ENCODE peak calls at places on chromosome 15, in five cellular contexts. One of them, this sample, is unnamed. For H3K27me3 and H3K4me1, the result is how much of the 10 kb centered on the place peaks cover.

GRCh38 chr15:56805466-56806146 is 72.3 kb upstream of the ZNF280D start:
- DNase-seq in spleen: no peak
- DNase-seq in CD4-positive, alpha-beta memory T cell: no peak
- DNase-seq in GM23248: peak
- DNase-seq in upper lobe of left lung: no peak
- DNase-seq in this sample: no peak

GRCh38 chr15:61764141-61764540 is 296.1 kb downstream of the VPS13C start:
- DNase-seq in CD4-positive, alpha-beta memory T cell: no peak
- DNase-seq in upper lobe of left lung: no peak
- DNase-seq in GM23248: no peak
- DNase-seq in spleen: no peak
- DNase-seq in this sample: no peak

GRCh38 chr15:55742498-55742926 is 440 bp downstream of the PRTG start:
- DNase-seq in CD4-positive, alpha-beta memory T cell: no peak
- DNase-seq in upper lobe of left lung: peak
- DNase-seq in GM23248: peak
- DNase-seq in spleen: no peak
- DNase-seq in this sample: no peak

GRCh38 chr15:70299931-70300858 is 202.5 kb upstream of the TLE3 start:
- DNase-seq in GM23248: no peak
- DNase-seq in upper lobe of left lung: peak
- DNase-seq in spleen: peak
- DNase-seq in CD4-positive, alpha-beta memory T cell: peak
- DNase-seq in this sample: no peak

GRCh38 chr15:62569460-62570404 is 404.6 kb upstream of the C2CD4B start:
- DNase-seq in CD4-positive, alpha-beta memory T cell: no peak
- DNase-seq in spleen: no peak
- DNase-seq in GM23248: peak
- DNase-seq in upper lobe of left lung: peak
- DNase-seq in this sample: no peak

GRCh38 chr15:95325763-95326688 is 1004.5 kb upstream of the NR2F2 start:
- DNase-seq in GM23248: no peak
- DNase-seq in upper lobe of left lung: no peak
- DNase-seq in CD4-positive, alpha-beta memory T cell: no peak
- DNase-seq in spleen: no peak
- DNase-seq in this sample: no peak

GRCh38 chr15:43134157-43134637 is 811 bp downstream of the TMEM62 start:
- DNase-seq in spleen: no peak
- DNase-seq in GM23248: peak
- DNase-seq in upper lobe of left lung: no peak
- DNase-seq in CD4-positive, alpha-beta memory T cell: no peak
- DNase-seq in this sample: no peak

GRCh38 chr15:71545223-71545760 is 265.1 kb upstream of the NR2E3 start:
- DNase-seq in GM23248: no peak
- DNase-seq in upper lobe of left lung: no peak
- DNase-seq in spleen: no peak
- DNase-seq in CD4-positive, alpha-beta memory T cell: no peak
- DNase-seq in this sample: no peak

GRCh38 chr15:99502182-99502581 is 63.6 kb upstream of the MEF2A start:
- DNase-seq in CD4-positive, alpha-beta memory T cell: no peak
- DNase-seq in GM23248: no peak
- DNase-seq in upper lobe of left lung: no peak
- DNase-seq in spleen: no peak
- DNase-seq in this sample: no peak

GRCh38 chr15:78308422-78309021 is 9.1 kb upstream of the SKIC8 start:
- DNase-seq in CD4-positive, alpha-beta memory T cell: peak
- DNase-seq in spleen: peak
- DNase-seq in upper lobe of left lung: peak
- DNase-seq in GM23248: peak
- DNase-seq in this sample: no peak

GRCh38 chr15:25846377-25846776 is 16.8 kb downstream of the ATP10A start:
- DNase-seq in GM23248: peak
- DNase-seq in CD4-positive, alpha-beta memory T cell: peak
- DNase-seq in upper lobe of left lung: no peak
- DNase-seq in spleen: no peak
- DNase-seq in this sample: no peak

GRCh38 chr15:100220058-100220728 is 121.6 kb downstream of the ADAMTS17 start:
- DNase-seq in CD4-positive, alpha-beta memory T cell: no peak
- DNase-seq in upper lobe of left lung: no peak
- DNase-seq in GM23248: no peak
- DNase-seq in spleen: peak
- DNase-seq in this sample: no peak

GRCh38 chr15:97235285-97235985 is 725.1 kb upstream of the ARRDC4 start:
- DNase-seq in GM23248: peak
- DNase-seq in spleen: no peak
- DNase-seq in upper lobe of left lung: peak
- DNase-seq in CD4-positive, alpha-beta memory T cell: peak
- DNase-seq in this sample: no peak

GRCh38 chr15:100002787-100003536 is 269.7 kb upstream of the LYSMD4 start:
- DNase-seq in CD4-positive, alpha-beta memory T cell: no peak
- DNase-seq in spleen: peak
- DNase-seq in GM23248: no peak
- DNase-seq in upper lobe of left lung: no peak
- DNase-seq in this sample: no peak

GRCh38 chr15:89430530-89431341 is 65.6 kb downstream of the RHCG start:
- DNase-seq in spleen: peak
- DNase-seq in CD4-positive, alpha-beta memory T cell: peak
- DNase-seq in upper lobe of left lung: peak
- DNase-seq in GM23248: peak
- DNase-seq in this sample: no peak
- H3K27me3 ChIP-seq in spleen: half or more
- H3K27me3 ChIP-seq in CD4-positive, alpha-beta memory T cell: under half
- H3K27me3 ChIP-seq in upper lobe of left lung: under half
- H3K27me3 ChIP-seq in GM23248: under half
- H3K27me3 ChIP-seq in this sample: under half

GRCh38 chr15:32922541-32922940 is 204.7 kb downstream of the GREM1 start:
- DNase-seq in spleen: no peak
- DNase-seq in upper lobe of left lung: no peak
- DNase-seq in GM23248: no peak
- DNase-seq in CD4-positive, alpha-beta memory T cell: no peak
- DNase-seq in this sample: no peak
- H3K4me1 ChIP-seq in spleen: under half
- H3K4me1 ChIP-seq in upper lobe of left lung: under half
- H3K4me1 ChIP-seq in GM23248: under half
- H3K4me1 ChIP-seq in CD4-positive, alpha-beta memory T cell: under half
- H3K4me1 ChIP-seq in this sample: under half

DNA sequence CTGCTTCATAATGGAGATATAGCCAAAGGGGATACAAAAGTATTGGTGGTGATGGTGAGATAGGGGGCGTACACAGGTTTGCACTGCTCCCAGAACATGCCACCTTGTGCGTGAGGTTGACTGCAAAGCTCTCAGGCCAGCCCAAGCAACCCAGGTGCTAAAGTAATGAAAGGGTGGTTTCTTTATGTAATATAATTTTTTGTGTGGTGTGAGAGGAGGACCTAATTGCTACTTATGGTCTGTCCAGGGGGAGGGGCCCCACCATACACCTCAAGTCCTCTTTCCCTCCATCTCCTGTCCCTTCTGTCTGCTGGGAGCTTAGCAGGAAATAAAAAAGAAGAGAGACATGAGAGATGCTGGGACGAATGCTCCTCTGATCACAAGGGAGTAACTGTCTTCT is 53.8 kb downstream of the STARD5 start:
- DNase-seq in upper lobe of left lung: no peak
- DNase-seq in CD4-positive, alpha-beta memory T cell: no peak
- DNase-seq in GM23248: no peak
- DNase-seq in spleen: no peak
- DNase-seq in this sample: no peak
- H3K27ac ChIP-seq in upper lobe of left lung: no peak
- H3K27ac ChIP-seq in CD4-positive, alpha-beta memory T cell: no peak
- H3K27ac ChIP-seq in GM23248: no peak
- H3K27ac ChIP-seq in spleen: no peak
- H3K27ac ChIP-seq in this sample: no peak

GRCh38 chr15:38608682-38609081 is 44.1 kb upstream of the RASGRP1 start:
- DNase-seq in upper lobe of left lung: no peak
- DNase-seq in CD4-positive, alpha-beta memory T cell: no peak
- DNase-seq in spleen: no peak
- DNase-seq in GM23248: no peak
- DNase-seq in this sample: no peak
- H3K27me3 ChIP-seq in upper lobe of left lung: under half
- H3K27me3 ChIP-seq in CD4-positive, alpha-beta memory T cell: under half
- H3K27me3 ChIP-seq in spleen: under half
- H3K27me3 ChIP-seq in GM23248: under half
- H3K27me3 ChIP-seq in this sample: under half

DNA sequence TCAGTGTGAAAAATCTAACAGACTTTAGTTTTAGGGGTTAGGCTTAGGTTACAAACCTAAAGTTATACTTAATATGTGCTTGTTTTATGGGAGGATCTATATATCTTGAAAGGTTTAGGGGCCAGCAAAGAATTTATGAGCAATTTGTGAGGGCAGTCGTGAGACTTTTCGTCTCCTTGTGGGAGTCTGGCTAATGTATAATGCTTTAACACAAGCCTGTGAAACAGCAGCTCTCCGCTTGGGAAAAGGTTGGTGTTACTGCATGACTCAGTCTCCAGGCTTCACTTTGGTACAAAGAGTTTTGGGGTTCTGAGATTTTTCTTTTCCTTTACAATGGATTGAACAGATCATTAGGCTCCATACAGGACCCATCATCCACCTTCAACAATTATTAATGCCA is 79.0 kb upstream of the MFGE8 start:
- DNase-seq in upper lobe of left lung: no peak
- DNase-seq in CD4-positive, alpha-beta memory T cell: no peak
- DNase-seq in GM23248: peak
- DNase-seq in spleen: no peak
- DNase-seq in this sample: no peak
- H3K4me1 ChIP-seq in upper lobe of left lung: under half
- H3K4me1 ChIP-seq in CD4-positive, alpha-beta memory T cell: under half
- H3K4me1 ChIP-seq in GM23248: under half
- H3K4me1 ChIP-seq in spleen: under half
- H3K4me1 ChIP-seq in this sample: under half

DNA sequence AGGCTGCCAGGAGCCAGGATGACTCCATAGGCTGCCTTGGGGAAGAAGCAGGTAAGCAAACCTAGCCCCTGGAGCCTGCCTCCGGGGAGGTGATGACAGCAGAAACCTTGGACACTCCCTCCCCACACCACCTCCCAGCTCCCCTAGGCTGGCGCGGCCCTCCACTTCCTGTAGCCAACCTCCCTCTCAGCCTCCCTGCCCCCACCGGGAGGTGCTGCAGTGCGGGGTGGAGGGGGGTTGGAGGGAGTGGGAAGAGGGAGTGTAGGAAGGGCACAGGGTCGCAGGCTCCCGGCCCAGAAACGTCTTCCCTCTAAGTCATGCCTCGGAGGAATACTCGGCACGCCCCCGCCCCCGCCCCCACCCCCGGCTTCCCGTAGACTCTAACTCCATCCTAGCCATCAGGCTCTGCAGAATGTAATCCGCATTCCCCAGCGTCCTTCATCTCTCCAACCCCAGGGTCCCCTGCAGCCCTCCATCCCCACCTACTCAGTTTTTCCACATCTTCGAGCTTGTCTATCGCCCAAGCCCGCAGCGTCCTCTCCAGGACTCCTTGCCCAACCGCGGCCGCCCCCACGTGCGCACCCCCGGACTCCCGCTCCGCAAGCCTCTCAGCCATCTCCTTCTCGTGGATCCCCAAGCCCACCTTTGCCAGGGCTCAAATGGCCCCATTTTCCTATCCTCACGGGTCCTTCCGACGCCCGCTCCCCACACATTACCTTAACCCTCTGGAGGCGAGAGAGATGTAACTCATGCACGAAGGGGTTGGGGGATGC is 539 bp downstream of the LPCAT4 start:
- DNase-seq in CD4-positive, alpha-beta memory T cell: peak
- DNase-seq in spleen: peak
- DNase-seq in GM23248: peak
- DNase-seq in upper lobe of left lung: peak
- DNase-seq in this sample: no peak
- H3K27ac ChIP-seq in CD4-positive, alpha-beta memory T cell: peak
- H3K27ac ChIP-seq in spleen: peak
- H3K27ac ChIP-seq in GM23248: no peak
- H3K27ac ChIP-seq in upper lobe of left lung: peak
- H3K27ac ChIP-seq in this sample: peak

GRCh38 chr15:60683156-60683555 is 204.2 kb upstream of the ICE2 start:
- DNase-seq in upper lobe of left lung: no peak
- DNase-seq in spleen: no peak
- DNase-seq in CD4-positive, alpha-beta memory T cell: no peak
- DNase-seq in GM23248: no peak
- DNase-seq in this sample: no peak
- H3K27me3 ChIP-seq in upper lobe of left lung: under half
- H3K27me3 ChIP-seq in spleen: under half
- H3K27me3 ChIP-seq in CD4-positive, alpha-beta memory T cell: under half
- H3K27me3 ChIP-seq in GM23248: under half
- H3K27me3 ChIP-seq in this sample: under half

GRCh38 chr15:34804113-34804512 is 8.8 kb upstream of the ACTC1 start:
- DNase-seq in CD4-positive, alpha-beta memory T cell: no peak
- DNase-seq in GM23248: no peak
- DNase-seq in spleen: no peak
- DNase-seq in upper lobe of left lung: no peak
- DNase-seq in this sample: no peak
- H3K4me1 ChIP-seq in CD4-positive, alpha-beta memory T cell: under half
- H3K4me1 ChIP-seq in GM23248: under half
- H3K4me1 ChIP-seq in spleen: under half
- H3K4me1 ChIP-seq in upper lobe of left lung: under half
- H3K4me1 ChIP-seq in this sample: under half